ENCODE peak calls at places on chromosome 12, in eight cellular contexts. B is right cardiac atrium; G is colonic mucosa; K is activated CD4-positive, alpha-beta T cell treated with anti-CD3 and anti-CD28 coated beads, Interleukin-2, amount 50 U/mL, for 48 hours; Q is pancreas; V is glutamatergic neuron; Z is stimulated activated CD8-positive, alpha-beta memory T cell treated with anti-CD3 and anti-CD28 coated beads, Interleukin-4, amount 100 ng/mL, for 4 hours; F is HepG2. T is an unnamed sample.
A peak's percentile ranks its signal among the peaks of the same experiment; 100 is the strongest.

GRCh38 chr12:67811437-67812361 is 163.2 kb downstream of the DYRK2 start:
- DNase-seq in B (no peak), G (no peak), K (no peak), Q (no peak), V (no peak), Z (no peak), F (no peak), T (no peak)

GRCh38 chr12:51924551-51925399 is 17.5 kb downstream of the ACVRL1 start:
- DNase-seq in B (no peak), G (no peak), K (no peak), Q (no peak), V (no peak), Z (no peak), F (no peak), T (no peak)

GRCh38 chr12:39571351-39571750 is 48.3 kb downstream of the ABCD2 start:
- DNase-seq in B (no peak), G (no peak), K (no peak), Q (no peak), V (no peak), Z (no peak), F (no peak), T (no peak)

GRCh38 chr12:121038861-121039654 is at the start of gene OASL:
- DNase-seq in B (peak; percentile 54), G (peak; percentile 68), K (peak; percentile 60), Q (no peak), V (no peak), Z (peak; percentile 22), F (no peak), T (peak; percentile 18)

GRCh38 chr12:111757361-111758119 is 9.2 kb upstream of the ALDH2 start:
- DNase-seq in B (peak; percentile 90), G (no peak), K (no peak), Q (peak; percentile 58), V (no peak), Z (no peak), F (no peak), T (no peak)

GRCh38 chr12:78753058-78753457 is 111.5 kb upstream of the SYT1 start:
- DNase-seq in B (no peak), G (no peak), K (no peak), Q (no peak), V (no peak), Z (no peak), F (no peak), T (no peak)

GRCh38 chr12:68303850-68304249 is 28.3 kb downstream of the MDM1 start:
- DNase-seq in B (peak; percentile 56), G (no peak), K (no peak), Q (no peak), V (no peak), Z (no peak), F (no peak), T (no peak)

GRCh38 chr12:65596514-65597010 is 227.7 kb upstream of the HMGA2 start:
- DNase-seq in B (no peak), G (no peak), K (no peak), Q (no peak), V (no peak), Z (no peak), F (no peak), T (no peak)

GRCh38 chr12:91954326-91954725 is 191.3 kb downstream of the BTG1 start:
- DNase-seq in B (no peak), G (peak; percentile 32), K (no peak), Q (peak; percentile 56), V (no peak), Z (no peak), F (no peak), T (no peak)

GRCh38 chr12:62260733-62261683 is 804 bp downstream of the USP15 start:
- DNase-seq in B (no peak), G (peak; percentile 53), K (peak; percentile 52), Q (peak; percentile 6), V (no peak), Z (peak; percentile 4), F (peak; percentile 47), T (peak; percentile 46)

GRCh38 chr12:56255671-56256070 is 2.5 kb downstream of the ANKRD52 start:
- DNase-seq in B (no peak), G (no peak), K (no peak), Q (no peak), V (no peak), Z (no peak), F (no peak), T (no peak)

T was measured in effector CD8-positive, alpha-beta T cell.